ENCODE peak calls at places on chromosomes 7 and 10, in nine cellular contexts. U is SK-N-SH; S is kidney; D is H1; F is left lung; N is lower lobe of right lung; O is IMR-90; Y is CD8-positive, alpha-beta T cell; B is endodermal cell. V is an unnamed sample. For H3K9me3, the result is how much of the 10 kb centered on the place peaks cover.

GRCh38 chr10:31745612-31746376 is 182.8 kb downstream of the ARHGAP12 start:
- DNase-seq in U (no peak), S (no peak), D (no peak), F (peak), N (no peak), O (peak), Y (no peak), B (no peak), V (no peak)

GRCh38 chr7:14446231-14446630 is 456.3 kb downstream of the DGKB start:
- DNase-seq in U (no peak), S (no peak), D (no peak), F (no peak), N (no peak), O (no peak), Y (no peak), B (no peak), V (no peak)

GRCh38 chr7:12653127-12653917 is 34.1 kb upstream of the ARL4A start:
- DNase-seq in U (no peak), S (no peak), D (no peak), F (no peak), N (no peak), O (peak), Y (no peak), B (no peak), V (no peak)

GRCh38 chr10:4195214-4195613 is 410.2 kb upstream of the KLF6 start:
- DNase-seq in U (no peak), S (no peak), D (no peak), F (no peak), N (no peak), O (peak), Y (no peak), B (no peak), V (no peak)

GRCh38 chr10:111486346-111486745 is 409.5 kb downstream of the ADRA2A start:
- DNase-seq in U (no peak), S (no peak), D (no peak), F (no peak), N (no peak), O (no peak), Y (no peak), B (no peak), V (no peak)

GRCh38 chr10:132647424-132647823 is 109.8 kb downstream of the INPP5A start:
- DNase-seq in U (no peak), S (peak), D (no peak), F (peak), N (peak), O (no peak), Y (no peak), B (no peak), V (no peak)

GRCh38 chr7:219581-220150 is 27.3 kb downstream of the FAM20C start:
- DNase-seq in U (no peak), S (no peak), D (no peak), F (no peak), N (peak), O (no peak), Y (no peak), B (no peak), V (no peak)

GRCh38 chr10:79385392-79385795 is 38.1 kb downstream of the PPIF start:
- DNase-seq in U (peak), S (no peak), D (no peak), F (peak), N (no peak), O (no peak), Y (no peak), B (no peak), V (no peak)

GRCh38 chr10:24873281-24873683 is 79.1 kb downstream of the PRTFDC1 start:
- DNase-seq in U (no peak), S (no peak), D (no peak), F (no peak), N (no peak), O (peak), Y (no peak), B (no peak), V (no peak)

GRCh38 chr10:18687195-18687594 is 28.0 kb downstream of the ARL5B start:
- DNase-seq in U (no peak), S (no peak), D (no peak), F (no peak), N (no peak), O (peak), Y (no peak), B (no peak), V (no peak)

GRCh38 chr10:23189024-23189423 is 3.1 kb upstream of the PTF1A start:
- DNase-seq in U (no peak), S (no peak), D (no peak), F (no peak), N (no peak), O (no peak), Y (no peak), B (no peak), V (no peak)

GRCh38 chr10:86953747-86954680 is 3.4 kb downstream of the MMRN2 start:
- DNase-seq in U (no peak), S (peak), D (peak), F (no peak), N (peak), O (peak), Y (no peak), B (peak), V (no peak)

GRCh38 chr10:113305871-113306270 is 247.0 kb upstream of the HABP2 start:
- DNase-seq in U (no peak), S (no peak), D (no peak), F (no peak), N (no peak), O (peak), Y (no peak), B (no peak), V (no peak)

GRCh38 chr10:50605280-50606270 is 18.2 kb downstream of the SGMS1 start:
- DNase-seq in U (no peak), S (no peak), D (no peak), F (no peak), N (no peak), O (peak), Y (no peak), B (no peak), V (no peak)

GRCh38 chr7:21616796-21617436 is 74.1 kb downstream of the DNAH11 start:
- DNase-seq in U (no peak), S (no peak), D (no peak), F (no peak), N (no peak), O (peak), Y (no peak), B (no peak), V (no peak)

GRCh38 chr10:5921746-5922145 is 31.7 kb downstream of the FBH1 start:
- DNase-seq in U (no peak), S (no peak), D (no peak), F (no peak), N (no peak), O (no peak), Y (no peak), B (no peak), V (no peak)

GRCh38 chr10:46323176-46323575 is 36.4 kb downstream of the ANTXRL start:
- DNase-seq in U (no peak), S (no peak), D (no peak), F (no peak), N (no peak), O (no peak), Y (no peak), B (no peak), V (no peak)

GRCh38 chr10:128052696-128053095 is 73.5 kb downstream of the MKI67 start:
- DNase-seq in U (no peak), S (no peak), D (no peak), F (no peak), N (no peak), O (no peak), Y (no peak), B (no peak), V (no peak)

GRCh38 chr7:79245623-79246249 is 207.7 kb downstream of the MAGI2 start:
- DNase-seq in U (no peak), S (no peak), D (no peak), F (no peak), N (no peak), O (no peak), Y (no peak), B (no peak), V (no peak)

GRCh38 chr10:11472158-11472753 is 139.2 kb downstream of the USP6NL start:
- DNase-seq in U (peak), S (peak), D (peak), F (peak), N (peak), O (peak), Y (peak), B (peak), V (peak)

GRCh38 chr7:52715701-52716100 is 319.7 kb upstream of the POM121L12 start:
- DNase-seq in U (no peak), S (no peak), D (no peak), F (no peak), N (no peak), O (no peak), Y (no peak), B (no peak), V (no peak)

GRCh38 chr10:124158592-124158991 is 65.2 kb upstream of the CHST15 start:
- DNase-seq in U (no peak), S (no peak), D (no peak), F (no peak), N (no peak), O (no peak), Y (no peak), B (no peak), V (no peak)

GRCh38 chr10:74474022-74474713 is 323.1 kb downstream of the ADK start:
- DNase-seq in U (no peak), S (no peak), D (no peak), F (no peak), N (no peak), O (no peak), Y (no peak), B (no peak), V (no peak)

GRCh38 chr10:62038609-62039190 is 137.2 kb downstream of the ARID5B start:
- DNase-seq in U (peak), S (peak), D (peak), F (peak), N (peak), O (peak), Y (peak), B (peak), V (peak)

GRCh38 chr10:96565774-96566173 is 21.0 kb downstream of the TM9SF3 start:
- DNase-seq in U (peak), S (no peak), D (no peak), F (no peak), N (no peak), O (peak), Y (no peak), B (no peak), V (no peak)

GRCh38 chr10:127906548-127907377 is at the start of gene PTPRE:
- DNase-seq in U (peak), S (peak), D (peak), F (peak), N (peak), O (peak), Y (peak), B (peak), V (peak)

GRCh38 chr7:148941598-148942280 is 57.6 kb upstream of the EZH2 start:
- DNase-seq in U (peak), S (peak), D (peak), F (no peak), N (peak), O (peak), Y (peak), B (peak), V (peak)

GRCh38 chr10:113093188-113094113 is 143.4 kb downstream of the TCF7L2 start:
- DNase-seq in U (no peak), S (no peak), D (no peak), F (no peak), N (no peak), O (peak), Y (no peak), B (peak), V (no peak)

GRCh38 chr7:83060218-83060617 is 102.5 kb downstream of the PCLO start:
- DNase-seq in U (peak), S (peak), D (no peak), F (no peak), N (no peak), O (no peak), Y (no peak), B (no peak), V (no peak)

GRCh38 chr10:103688451-103688850 is 166.9 kb downstream of the SH3PXD2A start:
- DNase-seq in U (no peak), S (no peak), D (no peak), F (no peak), N (no peak), O (no peak), Y (no peak), B (no peak), V (peak)

GRCh38 chr10:77707570-77707969 is 70.0 kb upstream of the KCNMA1 start:
- DNase-seq in U (no peak), S (no peak), D (no peak), F (no peak), N (no peak), O (no peak), Y (no peak), B (no peak), V (no peak)

GRCh38 chr7:67311901-67312300 is 315.3 kb downstream of the TYW1 start:
- DNase-seq in U (no peak), S (no peak), D (no peak), F (no peak), N (no peak), O (peak), Y (no peak), B (no peak), V (no peak)

GRCh38 chr10:119283387-119283786 is 76.0 kb downstream of the GRK5 start:
- DNase-seq in U (no peak), S (no peak), D (no peak), F (no peak), N (peak), O (no peak), Y (no peak), B (no peak), V (no peak)

GRCh38 chr10:62726142-62726541 is 78.4 kb upstream of the ADO start:
- DNase-seq in U (no peak), S (no peak), D (no peak), F (no peak), N (no peak), O (no peak), Y (no peak), B (no peak), V (no peak)

GRCh38 chr7:86937499-86937898 is 122.0 kb downstream of the ELAPOR2 start:
- DNase-seq in U (no peak), S (no peak), D (no peak), F (no peak), N (no peak), O (no peak), Y (no peak), B (no peak), V (no peak)

GRCh38 chr7:86943447-86943846 is 116.0 kb downstream of the ELAPOR2 start:
- DNase-seq in U (no peak), S (no peak), D (no peak), F (no peak), N (no peak), O (no peak), Y (no peak), B (no peak), V (no peak)

GRCh38 chr7:86942995-86943394 is 116.5 kb downstream of the ELAPOR2 start:
- DNase-seq in U (no peak), S (no peak), D (no peak), F (no peak), N (no peak), O (no peak), Y (no peak), B (no peak), V (no peak)

GRCh38 chr7:86942081-86942480 is 117.4 kb downstream of the ELAPOR2 start:
- DNase-seq in U (no peak), S (no peak), D (no peak), F (no peak), N (no peak), O (no peak), Y (no peak), B (no peak), V (no peak)

GRCh38 chr7:86939197-86939814 is 120.1 kb downstream of the ELAPOR2 start:
- DNase-seq in U (peak), S (no peak), D (no peak), F (no peak), N (no peak), O (peak), Y (no peak), B (peak), V (no peak)
- TF ChIP-seq CTCF in U (peak), S (peak), D (peak), F (peak), N (peak), O (peak), Y (peak), B (peak), V (peak)

DNA sequence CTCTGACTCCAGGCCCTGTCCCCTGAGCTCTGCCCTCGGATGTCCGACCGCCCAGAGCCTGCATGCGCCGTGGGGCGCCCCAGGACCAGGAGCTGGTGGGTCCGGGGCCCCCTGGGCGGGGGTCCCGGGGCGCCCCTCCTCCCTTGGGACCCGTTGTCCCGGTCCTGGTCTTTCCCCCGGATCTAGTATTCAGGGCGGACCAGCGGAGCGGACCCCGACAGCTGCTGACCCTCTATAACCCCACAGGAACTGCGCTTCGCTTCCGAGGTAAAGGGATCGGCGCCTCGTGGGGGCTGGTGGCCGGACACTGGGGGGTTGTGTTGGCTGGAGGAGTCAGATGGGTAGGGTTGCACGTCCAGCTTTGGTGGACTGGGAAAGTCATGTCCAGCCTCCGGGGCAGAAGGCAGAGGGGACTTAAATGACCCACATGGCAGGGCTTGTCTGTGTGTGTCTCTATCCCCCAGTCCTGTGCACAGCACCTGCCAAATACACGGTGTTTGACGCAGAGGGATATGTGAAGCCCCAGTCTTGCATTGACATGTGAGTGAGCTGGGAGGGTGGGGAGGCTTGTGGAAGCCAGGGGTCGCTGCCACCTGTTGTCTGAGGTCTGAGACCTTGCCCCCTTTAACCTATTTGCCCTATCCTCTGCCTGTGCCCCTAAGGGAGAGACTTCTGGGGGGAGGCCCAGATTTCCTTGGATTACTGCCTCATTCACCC is 548 bp downstream of the MOSPD3 start:
- DNase-seq in U (peak), S (peak), D (peak), F (no peak), N (no peak), O (no peak), Y (peak), B (peak), V (peak)
- H3K4me3 ChIP-seq in U (peak), S (peak), D (peak), F (peak), N (peak), O (peak), Y (peak), B (peak), V (peak)

GRCh38 chr7:57327081-57327480 is 122.9 kb upstream of the ZNF716 start:
- DNase-seq in U (no peak), S (no peak), D (no peak), F (no peak), N (no peak), O (no peak), Y (no peak), B (no peak), V (no peak)

GRCh38 chr7:57328963-57329362 is 121.0 kb upstream of the ZNF716 start:
- DNase-seq in U (no peak), S (no peak), D (no peak), F (no peak), N (no peak), O (no peak), Y (no peak), B (no peak), V (no peak)

DNA sequence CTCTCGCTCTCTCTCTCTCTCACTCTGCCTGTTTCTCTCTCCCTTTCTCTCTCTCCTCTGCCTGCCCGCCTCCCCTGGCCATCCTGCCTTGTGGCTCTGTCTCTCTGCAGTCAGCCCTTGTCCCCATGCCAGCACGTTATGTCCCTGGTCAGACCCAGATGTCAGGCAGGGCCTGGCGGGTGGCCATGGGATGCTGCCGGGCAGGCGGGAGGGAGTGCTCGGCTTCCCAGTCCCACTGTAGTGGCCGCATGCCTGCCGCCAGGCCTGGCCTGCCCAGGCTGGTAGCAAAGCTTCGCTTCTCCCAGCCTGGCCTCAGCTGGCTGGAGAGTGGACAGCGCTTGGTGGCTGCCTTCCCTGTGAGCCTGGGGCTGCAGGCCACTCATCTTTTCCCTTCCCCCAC is 121.5 kb upstream of the ZNF716 start:
- DNase-seq in U (no peak), S (peak), D (no peak), F (no peak), N (no peak), O (no peak), Y (no peak), B (no peak), V (no peak)
- H3K9me3 ChIP-seq in U (under half), S (under half), D (half or more), F (under half), N (under half), O (under half), Y (under half), B (half or more), V (half or more)

GRCh38 chr7:77770316-77770715 is 27.9 kb downstream of the TMEM60 start:
- DNase-seq in U (no peak), S (no peak), D (no peak), F (no peak), N (no peak), O (no peak), Y (no peak), B (no peak), V (no peak)

GRCh38 chr7:77771901-77772300 is 26.3 kb downstream of the TMEM60 start:
- DNase-seq in U (no peak), S (no peak), D (no peak), F (no peak), N (no peak), O (no peak), Y (no peak), B (no peak), V (no peak)

GRCh38 chr7:77766801-77767605 is 31.2 kb downstream of the TMEM60 start:
- DNase-seq in U (no peak), S (no peak), D (no peak), F (no peak), N (no peak), O (no peak), Y (no peak), B (no peak), V (no peak)

GRCh38 chr7:77760809-77761453 is 37.3 kb downstream of the TMEM60 start:
- DNase-seq in U (no peak), S (no peak), D (no peak), F (no peak), N (no peak), O (no peak), Y (no peak), B (no peak), V (no peak)

GRCh38 chr7:77765906-77766800 is 32.1 kb downstream of the TMEM60 start:
- DNase-seq in U (no peak), S (no peak), D (no peak), F (no peak), N (no peak), O (peak), Y (no peak), B (no peak), V (no peak)
- TF ChIP-seq CTCF in U (no peak), S (no peak), D (no peak), F (no peak), N (no peak), O (no peak), Y (no peak), B (no peak), V (no peak)